ENCODE peak calls at places on chromosomes 16 and 17, in four cellular contexts. K is A549, J is HCT116, T is lung. Z is an unnamed sample.

GRCh38 chr17:80990921-80991644 is 558 bp upstream of the CHMP6 start:
- ATAC-seq in T (no peak), J (peak; percentile 15), K (peak; percentile 7), Z (no peak)

GRCh38 chr17:81556863-81557262 is 4.7 kb upstream of the FAAP100 start:
- ATAC-seq in K (no peak), J (no peak), T (no peak), Z (no peak)

GRCh38 chr17:60356947-60357346 is 35.0 kb downstream of the USP32 start:
- ATAC-seq in K (no peak), T (no peak), J (no peak), Z (peak; percentile 57)

GRCh38 chr17:51888823-51889222 is 269.7 kb downstream of the CA10 start:
- ATAC-seq in K (no peak), T (no peak), J (no peak), Z (no peak)

GRCh38 chr17:69325518-69326301 is 1.2 kb downstream of the ABCA5 start:
- ATAC-seq in K (no peak), T (no peak), J (no peak), Z (no peak)

GRCh38 chr17:62625870-62626200 is 1.6 kb upstream of the MRC2 start:
- ATAC-seq in K (no peak), T (no peak), J (no peak), Z (no peak)

GRCh38 chr17:40032322-40033320 is 17.4 kb downstream of the CSF3 start:
- ATAC-seq in T (no peak), J (no peak), K (no peak), Z (peak; percentile 80)

GRCh38 chr16:4537376-4538066 is 1.1 kb downstream of the CDIP1 start:
- ATAC-seq in K (no peak), T (no peak), J (no peak), Z (no peak)

GRCh38 chr17:41602524-41602923 is 10.0 kb downstream of the KRT16 start:
- ATAC-seq in T (no peak), J (no peak), K (peak; percentile 44), Z (no peak)

GRCh38 chr17:72976971-72977767 is 115.3 kb downstream of the SLC39A11 start:
- ATAC-seq in K (peak; percentile 77), T (peak; percentile 84), J (peak; percentile 76), Z (peak; percentile 78)

GRCh38 chr17:50469005-50469605 is 425 bp upstream of the CHAD start:
- ATAC-seq in K (no peak), J (no peak), T (no peak), Z (no peak)

GRCh38 chr17:27540300-27541105 is 84.3 kb downstream of the KSR1 start:
- ATAC-seq in K (peak; percentile 89), J (no peak), T (peak; percentile 81), Z (peak; percentile 87)

GRCh38 chr17:78737332-78737731 is 44.7 kb downstream of the CYTH1 start:
- ATAC-seq in J (no peak), T (no peak), K (peak; percentile 33), Z (peak; percentile 40)

GRCh38 chr17:80955673-80956306 is 35.9 kb upstream of the CHMP6 start:
- ATAC-seq in J (no peak), K (no peak), T (no peak), Z (no peak)

GRCh38 chr17:67021718-67022450 is 22.5 kb upstream of the CACNG1 start:
- ATAC-seq in J (no peak), K (peak; percentile 10), T (no peak), Z (no peak)

GRCh38 chr17:35726609-35727460 is 4.6 kb upstream of the RASL10B start:
- ATAC-seq in J (no peak), K (no peak), T (no peak), Z (peak; percentile 14)

GRCh38 chr16:61730997-61731396 is 305.2 kb downstream of the CDH8 start:
- ATAC-seq in J (no peak), T (no peak), K (no peak), Z (no peak)

GRCh38 chr17:48626470-48627241 is 498 bp upstream of the HOXB9 start:
- ATAC-seq in T (no peak), J (peak; percentile 68), K (peak; percentile 69), Z (no peak)

GRCh38 chr17:49971848-49972485 is 3.0 kb downstream of the DLX4 start:
- ATAC-seq in J (no peak), T (no peak), K (no peak), Z (no peak)

GRCh38 chr17:61260061-61260797 is 139.4 kb upstream of the TBX2 start:
- ATAC-seq in J (no peak), T (no peak), K (no peak), Z (peak; percentile 81)

GRCh38 chr17:59277031-59277430 is 54.4 kb upstream of the YPEL2 start:
- ATAC-seq in K (no peak), J (no peak), T (no peak), Z (no peak)

GRCh38 chr16:11114366-11115164 is 141.4 kb downstream of the SOCS1 start:
- ATAC-seq in J (no peak), T (no peak), K (no peak), Z (no peak)

GRCh38 chr16:1746693-1747195 is 24.6 kb downstream of the NME3 start:
- ATAC-seq in T (no peak), J (no peak), K (peak; percentile 74), Z (no peak)

GRCh38 chr17:2075336-2076056 is 20.6 kb downstream of the HIC1 start:
- ATAC-seq in K (peak; percentile 46), J (no peak), T (no peak), Z (peak; percentile 52)

GRCh38 chr17:16286947-16287562 is 66.2 kb downstream of the CENPV start:
- ATAC-seq in K (peak; percentile 19), T (no peak), J (no peak), Z (no peak)

GRCh38 chr17:16287563-16288027 is 65.7 kb downstream of the CENPV start:
- ATAC-seq in K (no peak), T (peak; percentile 37), J (no peak), Z (no peak)

GRCh38 chr17:16286009-16286946 is 67.0 kb downstream of the CENPV start:
- ATAC-seq in T (peak; percentile 82), J (peak; percentile 84), K (peak; percentile 92), Z (peak; percentile 93)

GRCh38 chr17:16283705-16284104 is 66.7 kb downstream of the PIGL start:
- ATAC-seq in J (no peak), T (no peak), K (no peak), Z (no peak)

GRCh38 chr17:16285646-16286008 is 67.6 kb downstream of the CENPV start:
- ATAC-seq in J (no peak), K (no peak), T (no peak), Z (no peak)
- H3K4me3 ChIP-seq in J (peak overlapping the region; percentile 57), K (no peak overlapping the region), T (no peak overlapping the region), Z (no peak overlapping the region)

GRCh38 chr17:4836221-4836620 is 3.1 kb downstream of the MINK1 start:
- ATAC-seq in K (no peak), J (no peak), T (no peak), Z (no peak)
- H3K4me1 ChIP-seq in K (peaks cover 37% of the 10 kb centered on the region), J (peaks cover 16% of the 10 kb centered on the region), T (peaks cover 20% of the 10 kb centered on the region), Z (no peaks in the 10 kb centered on the region)

GRCh38 chr16:74608381-74608780 is 1.5 kb upstream of the GLG1 start:
- ATAC-seq in K (no peak), T (no peak), J (no peak), Z (no peak)
- H3K27ac ChIP-seq in K (no peak overlapping the region), T (no peak overlapping the region), J (no peak overlapping the region), Z (no peak overlapping the region)

DNA sequence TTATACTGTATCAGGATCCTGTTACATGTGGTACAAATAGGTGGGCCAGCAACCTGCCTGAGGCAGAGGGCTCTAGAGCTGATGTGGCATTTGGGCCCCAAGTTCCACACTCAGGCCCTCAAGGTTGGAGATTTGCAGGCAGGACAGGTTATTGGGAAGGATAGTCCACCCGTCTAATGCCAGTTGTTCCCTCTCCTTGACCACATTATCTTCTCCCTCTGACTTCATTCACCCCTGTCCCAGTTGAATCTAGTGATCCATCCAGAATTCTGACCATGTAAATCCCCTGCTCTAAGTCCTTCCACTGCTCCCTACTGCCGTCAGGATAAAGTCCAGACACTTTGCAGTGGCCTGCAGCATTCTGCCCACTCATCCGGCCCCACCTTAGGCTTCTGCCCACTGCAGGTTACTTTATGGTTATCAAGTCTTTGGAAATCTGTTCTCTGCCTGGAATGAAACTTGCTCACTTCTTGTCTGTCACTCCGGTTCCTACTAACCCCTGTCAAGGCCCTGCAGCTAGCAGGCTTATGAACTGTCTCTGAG is 1.9 kb upstream of the NFATC3 start:
- ATAC-seq in J (no peak), T (no peak), K (no peak), Z (no peak)
- H3K4me3 ChIP-seq in J (no peak overlapping the region), T (no peak overlapping the region), K (no peak overlapping the region), Z (no peak overlapping the region)

Z was measured in gastroesophageal sphincter.